ENCODE peak calls at places on chromosomes 16 and 17, in eight cellular contexts. T, N, Y, J, O, S, G and M are unnamed samples.

GRCh38 chr16:27549607-27549856 is 181 bp downstream of the GTF3C1 start:
- DNase-seq in T (no peak), J (no peak), G (no peak), Y (no peak), O (no peak), N (no peak), S (no peak), M (no peak)

GRCh38 chr17:28643979-28644781 is 778 bp downstream of the BLTP2 start:
- DNase-seq in J (no peak), N (no peak), Y (no peak), T (peak), G (no peak), O (peak), S (peak), M (peak)

GRCh38 chr16:11609474-11610120 is 22.9 kb upstream of the LITAF start:
- DNase-seq in J (no peak), O (no peak), T (no peak), S (no peak), N (no peak), G (no peak), Y (no peak), M (no peak)

GRCh38 chr17:80780381-80781187 is 211.1 kb upstream of the CHMP6 start:
- DNase-seq in N (no peak), S (no peak), T (no peak), G (no peak), Y (no peak), O (no peak), J (no peak), M (peak)

GRCh38 chr16:20853981-20854620 is 46.1 kb downstream of the DCUN1D3 start:
- DNase-seq in J (no peak), O (no peak), S (no peak), T (no peak), N (no peak), Y (no peak), G (no peak), M (no peak)

GRCh38 chr17:1461193-1461944 is 5.3 kb upstream of the CRK start:
- DNase-seq in Y (no peak), J (no peak), O (no peak), S (no peak), G (no peak), T (no peak), N (no peak), M (no peak)

GRCh38 chr17:78611636-78612035 is 34.4 kb upstream of the DNAH17 start:
- DNase-seq in N (no peak), O (no peak), G (no peak), S (no peak), J (no peak), Y (no peak), T (peak), M (no peak)

GRCh38 chr17:41547921-41548843 is 20.1 kb upstream of the KRT19 start:
- DNase-seq in N (no peak), S (peak), Y (no peak), T (peak), O (peak), J (peak), G (peak), M (peak)

GRCh38 chr16:83899272-83899897 is 470 bp downstream of the MLYCD start:
- DNase-seq in S (peak), N (no peak), T (peak), Y (peak), J (no peak), O (peak), G (no peak), M (peak)

GRCh38 chr17:45170976-45171337 is 9.3 kb downstream of the HEXIM2 start:
- DNase-seq in O (peak), T (peak), Y (no peak), N (no peak), S (peak), J (peak), G (no peak), M (no peak)

GRCh38 chr16:71927383-71927782 is 32.1 kb downstream of the IST1 start:
- DNase-seq in T (peak), S (peak), J (peak), N (no peak), O (peak), Y (no peak), G (peak), M (no peak)

GRCh38 chr16:68417711-68418301 is 30.5 kb downstream of the SMPD3 start:
- DNase-seq in N (no peak), J (no peak), Y (peak), G (no peak), O (peak), S (peak), T (no peak), M (no peak)

GRCh38 chr17:7215652-7216139 is 3.9 kb downstream of the DLG4 start:
- DNase-seq in T (no peak), N (no peak), O (no peak), G (no peak), S (no peak), J (no peak), Y (no peak), M (no peak)